ENCODE peak calls at places on chromosomes 4 and X, in six cellular contexts. K is H7; I is adipocyte; W is brain microvascular endothelial cell; P is lower lobe of right lung; B is CD4-positive, alpha-beta memory T cell. V is an unnamed sample.

GRCh38 chr4:108359936-108360681 is 191.4 kb upstream of the LEF1 start:
- DNase-seq in W (no peak), K (no peak), P (no peak), B (no peak), I (no peak), V (peak; percentile 30)

GRCh38 chr4:89356086-89356485 is 48.5 kb upstream of the GPRIN3 start:
- DNase-seq in P (no peak), B (no peak), K (no peak), W (no peak), I (peak; percentile 22), V (no peak)

GRCh38 chrX:19811807-19812604 is 75.4 kb downstream of the SH3KBP1 start:
- DNase-seq in B (no peak), W (peak; percentile 60), I (peak; percentile 41), P (no peak), K (no peak), V (peak; percentile 79)

GRCh38 chr4:114041117-114041475 is 61.6 kb upstream of the ARSJ start:
- DNase-seq in W (no peak), B (no peak), K (no peak), P (no peak), I (peak; percentile 11), V (no peak)

GRCh38 chrX:28205126-28205525 is 223.9 kb upstream of the DCAF8L1 start:
- DNase-seq in I (no peak), P (no peak), K (no peak), B (no peak), W (no peak), V (no peak)

GRCh38 chr4:74397748-74398426 is 32.9 kb downstream of the EREG start:
- DNase-seq in W (no peak), B (peak; percentile 19), P (no peak), I (peak; percentile 29), K (no peak), V (no peak)

GRCh38 chr4:118388621-118389020 is 35.8 kb upstream of the PRSS12 start:
- DNase-seq in P (no peak), B (no peak), I (no peak), W (no peak), K (no peak), V (no peak)

GRCh38 chrX:78123190-78123589 is 16.3 kb downstream of the TAF9B start:
- DNase-seq in P (no peak), K (no peak), I (no peak), B (no peak), W (peak; percentile 45), V (no peak)

GRCh38 chrX:75603833-75604232 is 81.0 kb upstream of the ZDHHC15 start:
- DNase-seq in B (peak; percentile 26), P (no peak), I (peak; percentile 60), W (peak; percentile 4), K (peak; percentile 49), V (peak; percentile 0)

GRCh38 chrX:118552501-118552900 is 56.9 kb downstream of the DOCK11 start:
- DNase-seq in W (peak; percentile 40), K (no peak), I (peak; percentile 46), P (peak; percentile 48), B (no peak), V (no peak)

GRCh38 chrX:151985955-151986354 is 11.5 kb upstream of the GABRE start:
- DNase-seq in K (no peak), W (peak; percentile 60), I (peak; percentile 63), B (no peak), P (no peak), V (no peak)

GRCh38 chr4:84238247-84239090 is 260.6 kb downstream of the NKX6-1 start:
- DNase-seq in K (no peak), I (peak; percentile 45), B (no peak), W (peak; percentile 18), P (no peak), V (no peak)

GRCh38 chr4:148007789-148008188 is 275.9 kb downstream of the ARHGAP10 start:
- DNase-seq in I (no peak), W (no peak), K (no peak), P (no peak), B (no peak), V (no peak)

GRCh38 chr4:76306882-76307669 is 543 bp downstream of the STBD1 start:
- DNase-seq in P (peak; percentile 78), B (peak; percentile 8), W (peak; percentile 16), I (peak; percentile 85), K (peak; percentile 87), V (no peak)

GRCh38 chr4:125445525-125445924 is 130.8 kb downstream of the FAT4 start:
- DNase-seq in K (no peak), B (no peak), P (no peak), I (no peak), W (no peak), V (no peak)
- H3K4me3 ChIP-seq in K (no peak overlapping the region), B (no peak overlapping the region), P (no peak overlapping the region), I (no peak overlapping the region), W (no peak overlapping the region), V (no peak overlapping the region)

GRCh38 chrX:153984351-153985178 is 12.0 kb downstream of the TMEM187 start:
- DNase-seq in P (no peak), B (no peak), I (no peak), W (no peak), K (no peak), V (no peak)
- H3K4me3 ChIP-seq in P (no peak overlapping the region), B (no peak overlapping the region), I (no peak overlapping the region), W (no peak overlapping the region), K (no peak overlapping the region), V (no peak overlapping the region)

DNA sequence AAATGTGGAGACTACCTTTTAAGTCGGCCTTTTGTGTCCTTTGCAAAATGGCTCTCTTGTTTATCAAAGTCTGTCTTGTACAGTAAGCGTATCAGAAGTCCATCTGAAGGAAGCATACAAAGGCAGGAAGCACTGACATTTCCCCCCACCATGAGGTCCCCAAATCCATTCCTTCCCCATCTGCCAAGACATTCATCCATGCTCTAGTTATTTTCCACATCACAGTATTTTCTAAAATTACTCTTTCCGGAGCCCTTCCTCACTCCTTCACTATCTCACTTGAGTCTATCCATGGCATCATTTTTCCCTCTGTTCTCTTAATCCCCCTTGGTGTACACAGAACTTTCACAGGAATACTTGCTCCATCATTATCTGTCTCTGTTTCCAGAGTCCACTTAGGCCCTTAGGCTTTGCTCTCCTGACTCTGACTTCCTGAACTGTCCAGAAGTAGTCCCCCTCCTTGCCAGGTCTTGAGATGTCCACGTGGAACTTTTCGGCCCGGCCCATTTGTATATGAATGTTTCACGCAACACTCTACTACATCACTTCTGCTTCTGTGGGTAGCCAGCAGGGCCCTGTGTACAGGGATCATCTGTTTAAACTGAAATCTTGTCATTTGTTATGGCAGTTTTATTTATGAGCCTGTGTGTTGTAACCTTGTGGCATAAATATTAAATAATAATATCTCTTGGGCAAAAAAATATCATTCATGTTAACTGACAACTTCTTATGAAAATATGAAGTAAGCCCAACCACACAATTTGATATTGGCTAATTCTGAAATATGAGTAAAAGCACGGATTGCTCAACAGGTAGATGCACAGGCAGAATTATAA is 2.0 kb downstream of the SEL1L3 start:
- DNase-seq in I (peak; percentile 45), B (no peak), K (no peak), P (peak; percentile 82), W (no peak), V (no peak)
- H3K4me3 ChIP-seq in I (no peak overlapping the region), B (peak overlapping the region; percentile 74), K (no peak overlapping the region), P (peak overlapping the region; percentile 88), W (no peak overlapping the region), V (no peak overlapping the region)

GRCh38 chr4:176277162-176277904 is 8.3 kb upstream of the ASB5 start:
- DNase-seq in B (no peak), W (peak; percentile 76), P (peak; percentile 46), I (peak; percentile 88), K (peak; percentile 17), V (no peak)
- H3K4me3 ChIP-seq in B (no peak overlapping the region), W (no peak overlapping the region), P (no peak overlapping the region), I (no peak overlapping the region), K (no peak overlapping the region), V (no peak overlapping the region)

GRCh38 chr4:165874072-165874798 is 1.2 kb downstream of the TLL1 start:
- DNase-seq in K (peak; percentile 45), I (peak; percentile 10), P (no peak), B (no peak), W (no peak), V (no peak)
- H3K4me3 ChIP-seq in K (peak overlapping the region; percentile 55), I (peak overlapping the region; percentile 81), P (peak overlapping the region; percentile 57), B (no peak overlapping the region), W (peak overlapping the region; percentile 62), V (peak overlapping the region; percentile 64)

DNA sequence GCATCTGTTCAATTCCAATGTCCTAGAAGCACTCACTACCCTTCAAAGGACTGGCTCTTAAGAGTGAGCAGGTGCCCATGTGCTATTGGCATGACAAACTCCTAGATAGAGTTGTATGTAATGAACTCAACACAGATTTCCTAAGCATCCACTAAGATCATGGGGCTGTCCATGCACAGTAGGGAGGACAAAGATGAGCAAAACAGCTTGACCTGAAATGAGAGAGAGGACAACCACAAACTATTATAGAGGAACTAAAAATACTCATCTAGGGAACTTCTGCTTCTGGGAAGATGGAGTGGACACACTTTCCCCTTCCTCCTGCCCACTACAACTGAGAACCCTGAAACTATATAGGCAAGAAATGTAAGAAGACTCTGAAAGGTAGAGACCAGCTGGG is 20.7 kb upstream of the TMEM128 start:
- DNase-seq in B (no peak), P (no peak), K (no peak), I (no peak), W (no peak), V (no peak)
- H3K4me3 ChIP-seq in B (no peak overlapping the region), P (no peak overlapping the region), K (no peak overlapping the region), I (no peak overlapping the region), W (no peak overlapping the region), V (no peak overlapping the region)

GRCh38 chrX:116240446-116240845 is 69.9 kb downstream of the AGTR2 start:
- DNase-seq in B (no peak), P (no peak), W (no peak), K (no peak), I (no peak), V (no peak)
- H3K4me3 ChIP-seq in B (no peak overlapping the region), P (no peak overlapping the region), W (no peak overlapping the region), K (no peak overlapping the region), I (peak overlapping the region; percentile 67), V (no peak overlapping the region)

V was measured in skeletal muscle cell.